ENCODE peak calls at places on chromosomes 6 and 20, in eight cellular contexts. L is NCI-H1105 treated with DMSO at 0.1 percent for 48 hours, V is cardiac muscle cell, F is NCI-H187 treated with DMSO at 0.1 percent for 48 hours, G is NCI-H460, Y is pancreas, Q is neural progenitor cell, N is activated T-cell treated with anti-CD3 and anti-CD28 coated beads for 1 hour. P is an unnamed sample.

GRCh38 chr6:125175459-125175858 is 21.9 kb downstream of the TPD52L1 start:
- DNase-seq in F (no peak), L (no peak), V (no peak), G (no peak), Q (no peak), Y (no peak), N (no peak), P (no peak)

GRCh38 chr20:17059465-17059864 is 167.4 kb upstream of the PCSK2 start:
- DNase-seq in Y (no peak), N (no peak), F (no peak), G (peak), L (no peak), Q (no peak), V (no peak), P (no peak)

GRCh38 chr20:51800132-51800721 is 2.1 kb downstream of the SALL4 start:
- DNase-seq in F (peak), V (peak), N (peak), Y (peak), Q (peak), G (peak), L (peak), P (peak)

GRCh38 chr20:9119776-9120175 is 50.9 kb downstream of the PLCB4 start:
- DNase-seq in Q (no peak), Y (peak), F (no peak), L (peak), N (no peak), V (no peak), G (no peak), P (no peak)

GRCh38 chr6:152583888-152584287 is 53.3 kb downstream of the SYNE1 start:
- DNase-seq in Q (no peak), L (no peak), N (no peak), V (no peak), Y (no peak), F (no peak), G (no peak), P (no peak)

GRCh38 chr6:35295521-35296315 is 1.9 kb upstream of the DEF6 start:
- DNase-seq in Q (no peak), Y (no peak), N (no peak), V (no peak), L (no peak), F (no peak), G (no peak), P (no peak)

GRCh38 chr20:49573900-49574416 is 6.0 kb upstream of the PTGIS start:
- DNase-seq in N (no peak), V (peak), Q (no peak), Y (peak), L (no peak), G (no peak), F (no peak), P (no peak)

GRCh38 chr20:47300071-47300470 is 56.4 kb downstream of the ZMYND8 start:
- DNase-seq in F (no peak), G (no peak), Q (no peak), V (no peak), L (no peak), N (no peak), Y (no peak), P (no peak)

GRCh38 chr6:145878591-145879295 is 64.1 kb upstream of the FBXO30 start:
- DNase-seq in G (no peak), F (no peak), Q (no peak), Y (no peak), L (no peak), V (peak), N (no peak), P (no peak)

GRCh38 chr6:91534614-91535013 is 947.7 kb upstream of the MAP3K7 start:
- DNase-seq in L (no peak), Y (no peak), Q (no peak), F (no peak), G (no peak), N (no peak), V (no peak), P (no peak)

GRCh38 chr6:146582857-146583256 is 15.9 kb upstream of the ADGB start:
- DNase-seq in L (no peak), G (no peak), Q (no peak), Y (peak), F (no peak), N (no peak), V (peak), P (no peak)

P was measured in T follicular helper cell.